ENCODE peak calls at places on chromosomes 1 and 21, in four cellular contexts. N, L, D and V are unnamed samples.

GRCh38 chr1:62691062-62691844 is 3.1 kb upstream of the DOCK7 start:
- DNase-seq in N (no peak), L (no peak), D (no peak), V (peak)

GRCh38 chr1:2103266-2103900 is 53.2 kb downstream of the PRKCZ start:
- DNase-seq in N (no peak), L (no peak), D (no peak), V (peak)

GRCh38 chr1:10489291-10490055 is 14.7 kb downstream of the PEX14 start:
- DNase-seq in N (no peak), L (no peak), D (no peak), V (no peak)

GRCh38 chr1:42085596-42085995 is 67.6 kb upstream of the GUCA2B start:
- DNase-seq in N (no peak), L (no peak), D (no peak), V (no peak)

GRCh38 chr1:15592285-15592684 is 7.4 kb upstream of the AGMAT start:
- DNase-seq in N (no peak), L (no peak), D (no peak), V (no peak)

GRCh38 chr1:229295745-229296144 is 24.8 kb downstream of the RAB4A start:
- DNase-seq in N (no peak), L (no peak), D (no peak), V (no peak)

GRCh38 chr1:22884806-22885559 is 87.7 kb downstream of the LACTBL1 start:
- DNase-seq in N (no peak), L (no peak), D (no peak), V (no peak)

GRCh38 chr1:8202182-8202905 is 115.6 kb upstream of the SLC45A1 start:
- DNase-seq in N (peak), L (no peak), D (no peak), V (peak)

GRCh38 chr1:1732381-1732780 is 8.2 kb upstream of the CDK11A start:
- DNase-seq in N (no peak), L (no peak), D (no peak), V (no peak)

GRCh38 chr1:192311281-192311680 is 5.5 kb upstream of the RGS21 start:
- DNase-seq in N (no peak), L (no peak), D (no peak), V (peak)

GRCh38 chr1:3922201-3922725 is 22.2 kb upstream of the C1orf174 start:
- DNase-seq in N (peak), L (no peak), D (no peak), V (no peak)

GRCh38 chr1:193299038-193299437 is 112.6 kb upstream of the B3GALT2 start:
- DNase-seq in N (no peak), L (no peak), D (no peak), V (no peak)

GRCh38 chr1:93079685-93080141 is 630 bp downstream of the MTF2 start:
- DNase-seq in N (peak), L (peak), D (peak), V (no peak)

GRCh38 chr1:109796484-109797305 is 33.0 kb upstream of the EPS8L3 start:
- DNase-seq in N (no peak), L (no peak), D (no peak), V (no peak)

GRCh38 chr1:181595234-181595633 is 111.9 kb downstream of the CACNA1E start:
- DNase-seq in N (no peak), L (no peak), D (no peak), V (no peak)

GRCh38 chr1:11523746-11524464 is 45.0 kb downstream of the DISP3 start:
- DNase-seq in N (no peak), L (no peak), D (peak), V (no peak)

GRCh38 chr1:25744140-25744581 is 55.8 kb upstream of the SELENON start:
- DNase-seq in N (no peak), L (peak), D (peak), V (no peak)

GRCh38 chr1:225651872-225652725 is 824 bp downstream of the ENAH start:
- DNase-seq in N (no peak), L (peak), D (peak), V (peak)

GRCh38 chr1:114110011-114110410 is 43.7 kb downstream of the SYT6 start:
- DNase-seq in N (no peak), L (no peak), D (no peak), V (no peak)

GRCh38 chr1:183726825-183727224 is 73.7 kb upstream of the APOBEC4 start:
- DNase-seq in N (no peak), L (no peak), D (no peak), V (no peak)

GRCh38 chr21:42474982-42475381 is 21.0 kb downstream of the RSPH1 start:
- DNase-seq in N (no peak), L (peak), D (no peak), V (no peak)

GRCh38 chr1:41381691-41382530 is 20.7 kb downstream of the FOXO6 start:
- DNase-seq in N (no peak), L (peak), D (peak), V (no peak)

GRCh38 chr1:109270623-109271317 is 12.2 kb downstream of the PSRC1 start:
- DNase-seq in N (no peak), L (no peak), D (no peak), V (no peak)

GRCh38 chr1:3775498-3776230 is 3.1 kb downstream of the SMIM1 start:
- DNase-seq in N (peak), L (peak), D (peak), V (peak)

GRCh38 chr1:151371340-151371739 is 1.2 kb downstream of the SELENBP1 start:
- DNase-seq in N (peak), L (no peak), D (no peak), V (no peak)

GRCh38 chr1:115413621-115414020 is 75.6 kb upstream of the NGF start:
- DNase-seq in N (no peak), L (no peak), D (no peak), V (no peak)

GRCh38 chr1:174197088-174197487 is 37.8 kb downstream of the RABGAP1L start:
- DNase-seq in N (no peak), L (no peak), D (no peak), V (no peak)

GRCh38 chr1:116167625-116168276 is 56.6 kb downstream of the MAB21L3 start:
- DNase-seq in N (peak), L (no peak), D (peak), V (no peak)

GRCh38 chr1:200673952-200674823 is 4.5 kb upstream of the DDX59 start:
- DNase-seq in N (no peak), L (no peak), D (no peak), V (no peak)

GRCh38 chr1:6052543-6053205 is 7.0 kb downstream of the KCNAB2 start:
- DNase-seq in N (peak), L (peak), D (peak), V (peak)

DNA sequence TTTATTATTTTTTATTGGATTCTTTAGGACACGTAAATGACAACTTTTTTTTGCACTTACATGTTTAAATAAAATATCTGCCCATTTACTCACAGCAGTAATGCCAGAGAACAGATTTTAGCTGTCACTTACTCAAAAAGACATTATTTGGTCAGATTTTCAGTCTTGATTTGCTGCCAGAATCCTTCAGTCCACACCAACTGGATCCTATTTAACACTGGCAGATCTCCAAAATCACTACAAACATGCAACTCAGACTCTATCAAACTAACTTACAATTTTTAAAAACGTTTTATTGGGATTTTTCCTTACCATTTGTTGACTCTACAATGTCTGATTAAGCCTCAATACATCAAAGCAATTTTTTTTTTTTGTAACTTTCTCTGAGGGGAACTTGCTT is 11.1 kb downstream of the ATP6V1G3 start:
- DNase-seq in N (no peak), L (peak), D (no peak), V (no peak)
- TF ChIP-seq FOXJ3 in N (no peak), L (no peak), D (no peak), V (no peak)

GRCh38 chr1:168368131-168368530 is 87.5 kb downstream of the TBX19 start:
- DNase-seq in N (no peak), L (no peak), D (no peak), V (peak)

GRCh38 chr1:168361252-168361651 is 80.6 kb downstream of the TBX19 start:
- DNase-seq in N (no peak), L (no peak), D (no peak), V (no peak)

GRCh38 chr1:168362991-168363390 is 82.3 kb downstream of the TBX19 start:
- DNase-seq in N (no peak), L (no peak), D (no peak), V (no peak)

GRCh38 chr1:168369655-168370054 is 89.0 kb downstream of the TBX19 start:
- DNase-seq in N (no peak), L (no peak), D (no peak), V (no peak)

GRCh38 chr1:168365719-168366474 is 85.2 kb downstream of the TBX19 start:
- DNase-seq in N (peak), L (no peak), D (no peak), V (peak)
- TF ChIP-seq FOXJ3 in N (no peak), L (no peak), D (no peak), V (no peak)

GRCh38 chr21:43805275-43805800 is 16.0 kb downstream of the RRP1 start:
- DNase-seq in N (no peak), L (no peak), D (no peak), V (no peak)
- TF ChIP-seq FOXJ3 in N (no peak), L (no peak), D (no peak), V (no peak)

GRCh38 chr1:157137051-157137772 is 983 bp downstream of the ETV3 start:
- DNase-seq in N (peak), L (peak), D (no peak), V (no peak)
- TF ChIP-seq FOXJ3 in N (no peak), L (no peak), D (no peak), V (no peak)

DNA sequence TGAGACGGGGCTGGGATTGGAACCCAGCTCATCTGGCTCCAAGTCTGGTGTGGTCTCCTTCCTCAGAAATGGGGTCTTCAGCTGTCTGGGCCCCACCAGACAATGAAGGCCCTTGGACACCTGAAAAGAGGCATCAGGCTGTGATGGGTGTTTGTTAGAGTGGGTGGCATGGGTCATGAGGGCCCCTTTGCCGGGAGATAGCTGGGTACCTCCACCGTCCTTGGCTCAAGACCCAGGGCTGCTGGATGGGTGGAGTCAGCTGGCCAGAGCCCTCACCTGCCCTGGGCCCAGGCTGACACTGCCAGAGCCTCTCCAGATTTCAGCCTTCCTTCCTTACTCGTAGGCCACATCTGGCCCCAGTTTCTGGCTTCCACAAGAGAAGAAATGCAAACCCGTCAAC is 13.4 kb upstream of the TTC22 start:
- DNase-seq in N (no peak), L (no peak), D (no peak), V (no peak)
- TF ChIP-seq FOXJ3 in N (no peak), L (no peak), D (no peak), V (no peak)

DNA sequence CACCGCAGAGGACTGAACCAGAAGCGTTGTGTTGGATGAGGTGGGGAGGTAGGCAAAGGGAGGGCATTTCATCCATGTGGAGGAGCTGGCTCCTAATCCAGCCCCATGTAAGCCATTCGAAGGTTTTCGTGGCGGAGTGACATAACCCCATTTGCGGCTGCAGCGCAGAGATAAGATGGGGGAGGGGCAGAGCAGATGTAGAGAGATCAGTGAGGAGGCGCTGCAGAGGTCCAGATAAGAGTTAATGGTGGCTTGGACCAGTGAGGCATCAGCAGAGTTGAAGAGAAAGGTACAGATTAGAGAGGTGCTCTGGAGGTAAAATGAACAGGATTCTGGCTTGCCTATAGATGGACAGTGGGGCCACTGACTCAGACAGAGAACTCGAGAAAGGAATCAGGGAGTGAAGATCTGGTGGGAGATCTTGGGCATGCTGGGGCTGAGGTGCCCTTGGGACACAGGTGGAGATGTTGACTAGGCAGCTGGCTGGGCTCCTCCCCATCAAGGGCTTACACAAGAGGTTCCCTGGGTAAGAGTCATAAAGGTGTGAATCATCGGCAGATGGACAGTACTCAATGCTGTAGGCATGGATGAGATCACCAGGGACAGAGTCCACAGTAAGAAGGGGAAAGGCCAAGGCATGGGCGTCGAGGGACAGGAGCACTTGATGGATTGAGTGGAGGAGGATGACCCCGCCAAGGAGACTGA is 7.8 kb upstream of the PTPRF start:
- DNase-seq in N (peak), L (no peak), D (no peak), V (peak)
- TF ChIP-seq FOXJ3 in N (no peak), L (no peak), D (no peak), V (no peak)